ENCODE peak calls at places on chromosome 12, in nine cellular contexts. X is H1, M is K562, E is transverse colon, I is SK-N-SH, O is upper lobe of left lung, H is HepG2, Y is ovary, K is sigmoid colon. Z is an unnamed sample.

GRCh38 chr12:123113038-123113437 is 37.9 kb downstream of the PITPNM2 start:
- DNase-seq in X (no peak), M (no peak), E (no peak), I (no peak), O (peak; percentile 51), H (no peak), Y (no peak), K (no peak), Z (no peak)

GRCh38 chr12:16016748-16017147 is 105.6 kb downstream of the DERA start:
- DNase-seq in X (no peak), M (no peak), E (no peak), I (no peak), O (no peak), H (no peak), Y (no peak), K (no peak), Z (no peak)

GRCh38 chr12:118029166-118029565 is 12.7 kb downstream of the RFC5 start:
- DNase-seq in X (no peak), M (no peak), E (no peak), I (no peak), O (no peak), H (no peak), Y (no peak), K (no peak), Z (no peak)

GRCh38 chr12:5988659-5989116 is 43.6 kb upstream of the ANO2 start:
- DNase-seq in X (peak; percentile 86), M (peak; percentile 64), E (peak; percentile 79), I (peak; percentile 85), O (peak; percentile 84), H (peak; percentile 37), Y (peak; percentile 73), K (peak; percentile 88), Z (peak; percentile 61)

GRCh38 chr12:67645571-67645970 is 3.0 kb upstream of the DYRK2 start:
- DNase-seq in X (no peak), M (no peak), E (no peak), I (no peak), O (no peak), H (no peak), Y (no peak), K (no peak), Z (no peak)

GRCh38 chr12:288687-289086 is 26.1 kb upstream of the SLC6A13 start:
- DNase-seq in X (no peak), M (no peak), E (no peak), I (no peak), O (no peak), H (no peak), Y (no peak), K (no peak), Z (no peak)

GRCh38 chr12:1773937-1774655 is 46.3 kb upstream of the LRTM2 start:
- DNase-seq in X (no peak), M (no peak), E (no peak), I (no peak), O (no peak), H (no peak), Y (no peak), K (no peak), Z (no peak)

GRCh38 chr12:34299802-34300193 is 277.5 kb downstream of the ALG10 start:
- DNase-seq in X (no peak), M (no peak), E (no peak), I (no peak), O (no peak), H (no peak), Y (no peak), K (peak; percentile 54), Z (no peak)

GRCh38 chr12:110965574-110965973 is 45.2 kb upstream of the MYL2 start:
- DNase-seq in X (no peak), M (peak; percentile 3), E (no peak), I (no peak), O (no peak), H (no peak), Y (no peak), K (no peak), Z (no peak)

GRCh38 chr12:97572220-97572619 is 109.6 kb downstream of the RMST start:
- DNase-seq in X (no peak), M (no peak), E (no peak), I (no peak), O (no peak), H (no peak), Y (no peak), K (no peak), Z (no peak)

GRCh38 chr12:17334784-17335183 is 728.8 kb upstream of the LMO3 start:
- DNase-seq in X (no peak), M (no peak), E (no peak), I (no peak), O (no peak), H (no peak), Y (no peak), K (no peak), Z (no peak)

GRCh38 chr12:90407841-90408240 is 547.1 kb downstream of the CCER1 start:
- DNase-seq in X (no peak), M (no peak), E (no peak), I (no peak), O (no peak), H (no peak), Y (no peak), K (no peak), Z (no peak)

GRCh38 chr12:96401061-96401871 is 1.0 kb upstream of the CDK17 start:
- DNase-seq in X (no peak), M (peak; percentile 67), E (peak; percentile 38), I (peak; percentile 52), O (no peak), H (peak; percentile 45), Y (peak; percentile 31), K (no peak), Z (no peak)

GRCh38 chr12:48980389-48980952 is 2.3 kb downstream of the WNT1 start:
- DNase-seq in X (peak; percentile 78), M (no peak), E (peak; percentile 53), I (peak; percentile 62), O (no peak), H (no peak), Y (no peak), K (no peak), Z (no peak)

GRCh38 chr12:23380419-23381100 is 568.9 kb downstream of the SOX5 start:
- DNase-seq in X (no peak), M (no peak), E (no peak), I (no peak), O (no peak), H (no peak), Y (no peak), K (no peak), Z (no peak)

GRCh38 chr12:91274886-91275285 is 92.3 kb upstream of the DCN start:
- DNase-seq in X (no peak), M (no peak), E (no peak), I (no peak), O (no peak), H (no peak), Y (peak; percentile 43), K (no peak), Z (no peak)

GRCh38 chr12:54147186-54147585 is 41.6 kb downstream of the SMUG1 start:
- DNase-seq in X (no peak), M (no peak), E (no peak), I (no peak), O (no peak), H (no peak), Y (no peak), K (no peak), Z (no peak)
- TF ChIP-seq CTCF in X (no peak), M (no peak), E (no peak), I (no peak), O (no peak), H (peak; percentile 43), Y (no peak), K (no peak), Z (peak; percentile 62)

DNA sequence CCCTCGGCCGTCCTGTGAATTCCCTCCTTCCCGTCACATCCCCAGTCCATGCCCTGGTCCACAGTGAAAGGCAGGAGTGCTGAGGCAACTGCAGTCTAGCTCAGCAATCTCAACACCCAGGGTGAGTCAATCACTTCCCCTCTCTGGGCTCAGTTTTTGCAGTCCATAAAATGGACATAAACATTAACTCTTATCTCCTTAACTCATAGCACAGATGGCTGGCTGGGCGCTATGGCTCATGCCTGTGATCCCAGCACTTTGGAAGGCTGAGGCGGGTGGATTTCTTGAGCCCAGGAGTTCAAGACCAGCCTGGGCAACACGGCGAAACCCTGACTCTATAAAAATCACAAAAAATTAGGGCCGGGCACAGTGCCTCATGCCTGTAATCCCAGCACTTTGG is 32.4 kb downstream of the CAMKK2 start:
- DNase-seq in X (no peak), M (no peak), E (no peak), I (no peak), O (no peak), H (no peak), Y (no peak), K (no peak), Z (no peak)
- H3K36me3 ChIP-seq in X (peaks cover 4% of the 10 kb centered on the region), M (peaks cover 63% of the 10 kb centered on the region), E (no peaks in the 10 kb centered on the region), I (peaks cover 21% of the 10 kb centered on the region), O (peaks cover 46% of the 10 kb centered on the region), H (peaks cover 53% of the 10 kb centered on the region), Y (no peaks in the 10 kb centered on the region), K (peaks cover 39% of the 10 kb centered on the region), Z (peaks cover 98% of the 10 kb centered on the region)

DNA sequence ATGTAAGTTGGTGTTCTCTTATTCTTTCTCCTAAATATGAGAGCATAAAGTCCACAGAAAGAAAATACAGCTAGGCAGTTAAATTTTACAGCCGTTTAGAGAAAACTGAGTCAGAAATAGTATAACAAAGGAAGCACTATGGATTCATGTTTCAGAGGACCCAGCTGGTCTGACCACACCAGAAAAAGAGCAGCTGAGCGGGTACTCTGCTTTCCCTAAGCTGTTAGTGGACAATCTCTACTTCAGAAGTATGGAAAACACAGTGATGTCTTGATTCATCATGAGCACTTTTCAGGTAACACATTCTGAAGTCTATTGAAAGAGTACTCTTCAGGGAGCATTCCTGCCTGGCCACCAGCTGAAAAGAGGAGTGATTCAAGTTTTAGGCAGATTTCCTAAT is 12.4 kb downstream of the PPM1H start:
- DNase-seq in X (no peak), M (no peak), E (no peak), I (no peak), O (no peak), H (no peak), Y (no peak), K (no peak), Z (no peak)
- TF ChIP-seq EP300 in X (no peak), M (no peak), E (no peak), I (no peak), O (no peak), H (no peak), Y (no peak), K (no peak), Z (no peak)

GRCh38 chr12:46269429-46270241 is 792 bp upstream of the SLC38A1 start:
- DNase-seq in X (peak; percentile 70), M (no peak), E (peak; percentile 63), I (no peak), O (peak; percentile 31), H (no peak), Y (peak; percentile 20), K (no peak), Z (no peak)

GRCh38 chr12:46267618-46268348 is 1.1 kb downstream of the SLC38A1 start:
- DNase-seq in X (peak; percentile 52), M (peak; percentile 52), E (no peak), I (peak; percentile 60), O (peak; percentile 28), H (no peak), Y (peak; percentile 28), K (no peak), Z (peak; percentile 8)

GRCh38 chr12:46266869-46267617 is 1.8 kb downstream of the SLC38A1 start:
- DNase-seq in X (peak; percentile 66), M (peak; percentile 66), E (peak; percentile 71), I (peak; percentile 60), O (peak; percentile 76), H (peak; percentile 56), Y (peak; percentile 49), K (peak; percentile 87), Z (peak; percentile 14)

GRCh38 chr12:46268349-46268616 is 560 bp downstream of the SLC38A1 start:
- DNase-seq in X (no peak), M (no peak), E (no peak), I (no peak), O (no peak), H (no peak), Y (no peak), K (no peak), Z (no peak)

GRCh38 chr12:46268617-46269428 is at the start of gene SLC38A1:
- DNase-seq in X (peak; percentile 83), M (peak; percentile 88), E (peak; percentile 91), I (peak; percentile 88), O (peak; percentile 95), H (peak; percentile 74), Y (peak; percentile 79), K (peak; percentile 97), Z (peak; percentile 54)
- TF ChIP-seq CTCF in X (no peak), M (peak; percentile 14), E (no peak), I (no peak), O (no peak), H (peak; percentile 54), Y (no peak), K (no peak), Z (no peak)

Z was measured in tibial nerve.